ENCODE peak calls at places on chromosomes 6 and 20, in seven cellular contexts. One of them, this sample, is unnamed.

GRCh38 chr6:143410859-143411270 is 39.6 kb downstream of the ADAT2 start:
- DNase-seq in WERI-Rb-1: no peak
- DNase-seq in endodermal cell: no peak
- DNase-seq in GM23338: no peak
- DNase-seq in heart right ventricle: no peak
- DNase-seq in HFF-Myc: no peak
- DNase-seq in choroid plexus epithelial cell: peak
- DNase-seq in this sample: no peak

GRCh38 chr6:118554698-118555097 is 6.6 kb downstream of the PLN start:
- DNase-seq in WERI-Rb-1: no peak
- DNase-seq in endodermal cell: no peak
- DNase-seq in GM23338: no peak
- DNase-seq in heart right ventricle: no peak
- DNase-seq in HFF-Myc: no peak
- DNase-seq in choroid plexus epithelial cell: no peak
- DNase-seq in this sample: no peak

GRCh38 chr6:110340566-110340965 is 17.6 kb downstream of the METTL24 start:
- DNase-seq in WERI-Rb-1: no peak
- DNase-seq in endodermal cell: no peak
- DNase-seq in GM23338: no peak
- DNase-seq in heart right ventricle: no peak
- DNase-seq in HFF-Myc: no peak
- DNase-seq in choroid plexus epithelial cell: no peak
- DNase-seq in this sample: no peak

GRCh38 chr6:170022827-170023619 is 267.9 kb downstream of the DLL1 start:
- DNase-seq in WERI-Rb-1: no peak
- DNase-seq in endodermal cell: peak
- DNase-seq in GM23338: peak
- DNase-seq in heart right ventricle: peak
- DNase-seq in HFF-Myc: no peak
- DNase-seq in choroid plexus epithelial cell: no peak
- DNase-seq in this sample: no peak

GRCh38 chr6:13560651-13561044 is 13.8 kb upstream of the SIRT5 start:
- DNase-seq in WERI-Rb-1: no peak
- DNase-seq in endodermal cell: no peak
- DNase-seq in GM23338: peak
- DNase-seq in heart right ventricle: no peak
- DNase-seq in HFF-Myc: no peak
- DNase-seq in choroid plexus epithelial cell: no peak
- DNase-seq in this sample: no peak

GRCh38 chr6:149940673-149940984 is 1.2 kb upstream of the ULBP2 start:
- DNase-seq in WERI-Rb-1: no peak
- DNase-seq in endodermal cell: peak
- DNase-seq in GM23338: no peak
- DNase-seq in heart right ventricle: no peak
- DNase-seq in HFF-Myc: no peak
- DNase-seq in choroid plexus epithelial cell: no peak
- DNase-seq in this sample: no peak

GRCh38 chr6:140183881-140184280 is 809.4 kb upstream of the CITED2 start:
- DNase-seq in WERI-Rb-1: no peak
- DNase-seq in endodermal cell: no peak
- DNase-seq in GM23338: no peak
- DNase-seq in heart right ventricle: no peak
- DNase-seq in HFF-Myc: no peak
- DNase-seq in choroid plexus epithelial cell: peak
- DNase-seq in this sample: no peak

GRCh38 chr20:25177890-25178321 is 17.6 kb upstream of the ENTPD6 start:
- DNase-seq in WERI-Rb-1: no peak
- DNase-seq in endodermal cell: no peak
- DNase-seq in GM23338: no peak
- DNase-seq in heart right ventricle: no peak
- DNase-seq in HFF-Myc: no peak
- DNase-seq in choroid plexus epithelial cell: peak
- DNase-seq in this sample: peak

GRCh38 chr6:56552212-56553130 is 90.2 kb downstream of the DST start:
- DNase-seq in WERI-Rb-1: no peak
- DNase-seq in endodermal cell: no peak
- DNase-seq in GM23338: no peak
- DNase-seq in heart right ventricle: no peak
- DNase-seq in HFF-Myc: no peak
- DNase-seq in choroid plexus epithelial cell: peak
- DNase-seq in this sample: no peak

GRCh38 chr20:1644101-1644962 is 13.2 kb downstream of the SIRPG start:
- DNase-seq in WERI-Rb-1: peak
- DNase-seq in endodermal cell: no peak
- DNase-seq in GM23338: no peak
- DNase-seq in heart right ventricle: no peak
- DNase-seq in HFF-Myc: no peak
- DNase-seq in choroid plexus epithelial cell: no peak
- DNase-seq in this sample: no peak

GRCh38 chr6:104126621-104127020 is 733.1 kb downstream of the HACE1 start:
- DNase-seq in WERI-Rb-1: no peak
- DNase-seq in endodermal cell: no peak
- DNase-seq in GM23338: peak
- DNase-seq in heart right ventricle: no peak
- DNase-seq in HFF-Myc: no peak
- DNase-seq in choroid plexus epithelial cell: no peak
- DNase-seq in this sample: no peak

GRCh38 chr20:63966172-63966943 is 3.4 kb downstream of the ZNF512B start:
- DNase-seq in WERI-Rb-1: no peak
- DNase-seq in endodermal cell: peak
- DNase-seq in GM23338: no peak
- DNase-seq in heart right ventricle: peak
- DNase-seq in HFF-Myc: no peak
- DNase-seq in choroid plexus epithelial cell: no peak
- DNase-seq in this sample: peak

GRCh38 chr6:158697798-158698197 is 47.9 kb downstream of the SYTL3 start:
- DNase-seq in WERI-Rb-1: no peak
- DNase-seq in endodermal cell: peak
- DNase-seq in GM23338: no peak
- DNase-seq in heart right ventricle: no peak
- DNase-seq in HFF-Myc: no peak
- DNase-seq in choroid plexus epithelial cell: no peak
- DNase-seq in this sample: no peak

GRCh38 chr20:14310977-14311654 is 26.3 kb downstream of the FLRT3 start:
- DNase-seq in WERI-Rb-1: no peak
- DNase-seq in endodermal cell: no peak
- DNase-seq in GM23338: no peak
- DNase-seq in heart right ventricle: no peak
- DNase-seq in HFF-Myc: no peak
- DNase-seq in choroid plexus epithelial cell: no peak
- DNase-seq in this sample: no peak

GRCh38 chr6:35288834-35289233 is 8.8 kb upstream of the DEF6 start:
- DNase-seq in WERI-Rb-1: no peak
- DNase-seq in endodermal cell: no peak
- DNase-seq in GM23338: no peak
- DNase-seq in heart right ventricle: no peak
- DNase-seq in HFF-Myc: no peak
- DNase-seq in choroid plexus epithelial cell: no peak
- DNase-seq in this sample: no peak

GRCh38 chr6:39997101-39997635 is 62.9 kb upstream of the MOCS1 start:
- DNase-seq in WERI-Rb-1: no peak
- DNase-seq in endodermal cell: no peak
- DNase-seq in GM23338: no peak
- DNase-seq in heart right ventricle: no peak
- DNase-seq in HFF-Myc: no peak
- DNase-seq in choroid plexus epithelial cell: no peak
- DNase-seq in this sample: no peak

GRCh38 chr20:1448081-1448627 is 18.5 kb downstream of the NSFL1C start:
- DNase-seq in WERI-Rb-1: no peak
- DNase-seq in endodermal cell: peak
- DNase-seq in GM23338: no peak
- DNase-seq in heart right ventricle: no peak
- DNase-seq in HFF-Myc: no peak
- DNase-seq in choroid plexus epithelial cell: no peak
- DNase-seq in this sample: no peak

GRCh38 chr20:35473684-35474083 is 18.3 kb downstream of the CEP250 start:
- DNase-seq in WERI-Rb-1: no peak
- DNase-seq in endodermal cell: no peak
- DNase-seq in GM23338: no peak
- DNase-seq in heart right ventricle: no peak
- DNase-seq in HFF-Myc: no peak
- DNase-seq in choroid plexus epithelial cell: no peak
- DNase-seq in this sample: no peak

GRCh38 chr6:3640868-3641267 is 110.6 kb downstream of the PXDC1 start:
- DNase-seq in WERI-Rb-1: no peak
- DNase-seq in endodermal cell: no peak
- DNase-seq in GM23338: no peak
- DNase-seq in heart right ventricle: no peak
- DNase-seq in HFF-Myc: no peak
- DNase-seq in choroid plexus epithelial cell: no peak
- DNase-seq in this sample: no peak

GRCh38 chr6:41730531-41731436 is 4.6 kb downstream of the TFEB start:
- DNase-seq in WERI-Rb-1: no peak
- DNase-seq in endodermal cell: no peak
- DNase-seq in GM23338: no peak
- DNase-seq in heart right ventricle: no peak
- DNase-seq in HFF-Myc: no peak
- DNase-seq in choroid plexus epithelial cell: no peak
- DNase-seq in this sample: no peak

GRCh38 chr6:46022110-46022948 is 6.7 kb upstream of the CLIC5 start:
- DNase-seq in WERI-Rb-1: no peak
- DNase-seq in endodermal cell: no peak
- DNase-seq in GM23338: no peak
- DNase-seq in heart right ventricle: no peak
- DNase-seq in HFF-Myc: no peak
- DNase-seq in choroid plexus epithelial cell: no peak
- DNase-seq in this sample: no peak

GRCh38 chr6:10719386-10720228 is 3.3 kb upstream of the TMEM14C start:
- DNase-seq in WERI-Rb-1: no peak
- DNase-seq in endodermal cell: no peak
- DNase-seq in GM23338: no peak
- DNase-seq in heart right ventricle: peak
- DNase-seq in HFF-Myc: no peak
- DNase-seq in choroid plexus epithelial cell: peak
- DNase-seq in this sample: no peak

GRCh38 chr20:18058661-18059467 is 1.1 kb upstream of the OVOL2 start:
- DNase-seq in WERI-Rb-1: peak
- DNase-seq in endodermal cell: peak
- DNase-seq in GM23338: peak
- DNase-seq in heart right ventricle: no peak
- DNase-seq in HFF-Myc: no peak
- DNase-seq in choroid plexus epithelial cell: no peak
- DNase-seq in this sample: peak

GRCh38 chr20:18059603-18060002 is 1.9 kb upstream of the OVOL2 start:
- DNase-seq in WERI-Rb-1: no peak
- DNase-seq in endodermal cell: no peak
- DNase-seq in GM23338: no peak
- DNase-seq in heart right ventricle: no peak
- DNase-seq in HFF-Myc: no peak
- DNase-seq in choroid plexus epithelial cell: no peak
- DNase-seq in this sample: no peak

GRCh38 chr20:18056174-18057105 is 1.3 kb downstream of the OVOL2 start:
- DNase-seq in WERI-Rb-1: peak
- DNase-seq in endodermal cell: peak
- DNase-seq in GM23338: peak
- DNase-seq in heart right ventricle: no peak
- DNase-seq in HFF-Myc: no peak
- DNase-seq in choroid plexus epithelial cell: peak
- DNase-seq in this sample: no peak

GRCh38 chr20:18057106-18057993 is at the start of gene OVOL2:
- DNase-seq in WERI-Rb-1: peak
- DNase-seq in endodermal cell: peak
- DNase-seq in GM23338: peak
- DNase-seq in heart right ventricle: no peak
- DNase-seq in HFF-Myc: no peak
- DNase-seq in choroid plexus epithelial cell: peak
- DNase-seq in this sample: peak

GRCh38 chr20:18057994-18058349 is 256 bp upstream of the OVOL2 start:
- DNase-seq in WERI-Rb-1: peak
- DNase-seq in endodermal cell: no peak
- DNase-seq in GM23338: no peak
- DNase-seq in heart right ventricle: no peak
- DNase-seq in HFF-Myc: no peak
- DNase-seq in choroid plexus epithelial cell: no peak
- DNase-seq in this sample: no peak
- H3K4me3 ChIP-seq in WERI-Rb-1: peak
- H3K4me3 ChIP-seq in endodermal cell: peak
- H3K4me3 ChIP-seq in GM23338: peak
- H3K4me3 ChIP-seq in heart right ventricle: no peak
- H3K4me3 ChIP-seq in HFF-Myc: no peak
- H3K4me3 ChIP-seq in choroid plexus epithelial cell: no peak
- H3K4me3 ChIP-seq in this sample: peak

GRCh38 chr6:106637718-106638341 is 8.5 kb downstream of the QRSL1 start:
- DNase-seq in WERI-Rb-1: no peak
- DNase-seq in endodermal cell: no peak
- DNase-seq in GM23338: no peak
- DNase-seq in heart right ventricle: no peak
- DNase-seq in HFF-Myc: no peak
- DNase-seq in choroid plexus epithelial cell: no peak
- DNase-seq in this sample: no peak
- H3K4me3 ChIP-seq in WERI-Rb-1: no peak
- H3K4me3 ChIP-seq in endodermal cell: no peak
- H3K4me3 ChIP-seq in GM23338: no peak
- H3K4me3 ChIP-seq in heart right ventricle: no peak
- H3K4me3 ChIP-seq in HFF-Myc: no peak
- H3K4me3 ChIP-seq in choroid plexus epithelial cell: no peak
- H3K4me3 ChIP-seq in this sample: no peak

DNA sequence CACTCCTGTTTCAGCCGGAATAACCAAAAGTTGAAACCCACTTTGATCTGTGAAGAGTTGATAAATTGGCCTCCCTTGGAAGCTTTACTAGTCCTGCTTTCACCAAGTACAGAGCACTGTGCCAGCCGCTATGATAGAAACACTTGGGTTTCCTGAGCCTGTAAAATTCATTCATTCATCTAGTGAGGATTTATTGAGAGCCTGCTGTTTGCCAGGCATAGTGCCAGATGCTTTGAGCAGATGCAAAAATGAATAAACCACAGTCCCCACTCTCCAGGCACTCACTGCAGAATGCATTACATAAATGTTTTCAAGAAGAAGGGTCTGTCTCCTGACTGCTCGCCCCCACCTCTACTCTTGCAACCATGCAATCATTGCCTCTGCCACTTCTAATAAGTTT is 25.3 kb upstream of the TMEM217 start:
- DNase-seq in WERI-Rb-1: no peak
- DNase-seq in endodermal cell: no peak
- DNase-seq in GM23338: no peak
- DNase-seq in heart right ventricle: no peak
- DNase-seq in HFF-Myc: no peak
- DNase-seq in choroid plexus epithelial cell: peak
- DNase-seq in this sample: no peak
- H3K4me3 ChIP-seq in WERI-Rb-1: no peak
- H3K4me3 ChIP-seq in endodermal cell: no peak
- H3K4me3 ChIP-seq in GM23338: no peak
- H3K4me3 ChIP-seq in heart right ventricle: no peak
- H3K4me3 ChIP-seq in HFF-Myc: no peak
- H3K4me3 ChIP-seq in choroid plexus epithelial cell: no peak
- H3K4me3 ChIP-seq in this sample: no peak

DNA sequence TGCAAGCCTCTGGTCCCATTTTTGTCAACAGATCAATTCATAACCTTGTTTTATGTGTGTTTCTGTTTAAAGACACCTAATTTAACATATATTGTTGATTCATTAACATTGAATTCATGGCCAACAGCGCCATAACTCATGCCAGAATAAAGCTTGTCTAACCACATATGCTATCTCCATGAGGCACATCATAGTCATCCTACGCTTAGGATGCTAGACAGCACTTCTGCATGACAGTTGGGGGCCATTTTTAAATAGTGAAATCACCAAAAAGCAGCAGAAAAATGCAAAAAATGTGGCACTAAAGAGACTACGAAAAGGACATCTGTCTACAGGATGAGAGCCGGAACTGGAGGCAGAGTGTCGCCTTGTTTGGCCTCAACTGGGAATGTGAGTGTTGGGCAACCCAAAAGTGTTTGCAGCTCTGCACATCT is 37.9 kb downstream of the TRAM2 start:
- DNase-seq in WERI-Rb-1: no peak
- DNase-seq in endodermal cell: no peak
- DNase-seq in GM23338: no peak
- DNase-seq in heart right ventricle: no peak
- DNase-seq in HFF-Myc: no peak
- DNase-seq in choroid plexus epithelial cell: no peak
- DNase-seq in this sample: no peak
- H3K4me3 ChIP-seq in WERI-Rb-1: no peak
- H3K4me3 ChIP-seq in endodermal cell: no peak
- H3K4me3 ChIP-seq in GM23338: no peak
- H3K4me3 ChIP-seq in heart right ventricle: no peak
- H3K4me3 ChIP-seq in HFF-Myc: peak
- H3K4me3 ChIP-seq in choroid plexus epithelial cell: no peak
- H3K4me3 ChIP-seq in this sample: no peak